ENCODE peak calls at places on chromosomes 16 and 17, in eight cellular contexts. U is CD8-positive, alpha-beta T cell; M is neuronal stem cell; J is A549; N is Panc1; B is psoas muscle; X is prostate gland; L is right lobe of liver. A is an unnamed sample.
A peak's percentile ranks its signal among the peaks of the same experiment; 100 is the strongest.

GRCh38 chr16:28182183-28182582 is 29.6 kb downstream of the XPO6 start:
- DNase-seq in U (peak; percentile 43), M (no peak), J (no peak), N (no peak), B (no peak), X (no peak), L (no peak), A (no peak)

GRCh38 chr17:49005140-49005539 is 8.0 kb downstream of the IGF2BP1 start:
- DNase-seq in U (no peak), M (no peak), J (no peak), N (no peak), B (no peak), X (no peak), L (no peak), A (no peak)

GRCh38 chr17:58304735-58305486 is 23.7 kb downstream of the TSPOAP1 start:
- DNase-seq in U (no peak), M (no peak), J (no peak), N (no peak), B (no peak), X (no peak), L (no peak), A (no peak)

GRCh38 chr16:77611386-77611785 is 110.9 kb upstream of the NUDT7 start:
- DNase-seq in U (no peak), M (no peak), J (no peak), N (no peak), B (no peak), X (no peak), L (no peak), A (no peak)

GRCh38 chr16:53549970-53550406 is 47.0 kb upstream of the AKTIP start:
- DNase-seq in U (peak; percentile 51), M (peak; percentile 64), J (peak; percentile 61), N (peak; percentile 20), B (no peak), X (peak; percentile 80), L (no peak), A (peak; percentile 35)

GRCh38 chr17:10403589-10403988 is 18.2 kb downstream of the MYH8 start:
- DNase-seq in U (no peak), M (no peak), J (no peak), N (no peak), B (no peak), X (no peak), L (no peak), A (no peak)

GRCh38 chr17:2064147-2064489 is 9.2 kb downstream of the HIC1 start:
- DNase-seq in U (no peak), M (no peak), J (no peak), N (no peak), B (no peak), X (no peak), L (no peak), A (no peak)

GRCh38 chr16:31099860-31100638 is 5.5 kb upstream of the VKORC1 start:
- DNase-seq in U (no peak), M (no peak), J (no peak), N (no peak), B (no peak), X (no peak), L (no peak), A (no peak)

GRCh38 chr16:74568961-74569631 is 37.8 kb downstream of the GLG1 start:
- DNase-seq in U (no peak), M (no peak), J (no peak), N (no peak), B (no peak), X (no peak), L (no peak), A (no peak)

GRCh38 chr16:15996432-15997109 is 47.2 kb downstream of the ABCC1 start:
- DNase-seq in U (no peak), M (no peak), J (peak; percentile 94), N (peak; percentile 99), B (peak; percentile 70), X (no peak), L (no peak), A (no peak)

GRCh38 chr16:685967-686366 is 1.8 kb upstream of the JMJD8 start:
- DNase-seq in U (no peak), M (no peak), J (peak; percentile 81), N (no peak), B (peak; percentile 55), X (no peak), L (peak; percentile 65), A (no peak)

GRCh38 chr16:58732545-58733247 is 1.4 kb downstream of the GOT2 start:
- DNase-seq in U (no peak), M (no peak), J (no peak), N (no peak), B (no peak), X (no peak), L (no peak), A (no peak)

GRCh38 chr17:888998-889401 is 90.6 kb downstream of the NXN start:
- DNase-seq in U (no peak), M (no peak), J (no peak), N (no peak), B (no peak), X (no peak), L (no peak), A (no peak)

GRCh38 chr16:11700264-11701029 is 32.2 kb downstream of the SNN start:
- DNase-seq in U (no peak), M (no peak), J (no peak), N (no peak), B (no peak), X (no peak), L (no peak), A (no peak)

GRCh38 chr16:719815-720506 is 985 bp upstream of the ANTKMT start:
- DNase-seq in U (no peak), M (no peak), J (peak; percentile 74), N (no peak), B (no peak), X (no peak), L (no peak), A (no peak)

GRCh38 chr17:41962768-41963434 is 3.7 kb upstream of the CNP start:
- DNase-seq in U (peak; percentile 69), M (peak; percentile 79), J (peak; percentile 69), N (peak; percentile 24), B (peak; percentile 74), X (peak; percentile 67), L (peak; percentile 75), A (peak; percentile 81)

GRCh38 chr17:21530311-21530710 is 154.2 kb downstream of the KCNJ12 start:
- DNase-seq in U (no peak), M (no peak), J (no peak), N (no peak), B (no peak), X (no peak), L (no peak), A (no peak)

GRCh38 chr17:44221862-44222111 is 2.3 kb upstream of the UBTF start:
- DNase-seq in U (no peak), M (peak; percentile 54), J (no peak), N (no peak), B (peak; percentile 37), X (no peak), L (no peak), A (no peak)

GRCh38 chr17:44281570-44281969 is 13.6 kb upstream of the SLC4A1 start:
- DNase-seq in U (no peak), M (no peak), J (no peak), N (no peak), B (no peak), X (no peak), L (no peak), A (no peak)

DNA sequence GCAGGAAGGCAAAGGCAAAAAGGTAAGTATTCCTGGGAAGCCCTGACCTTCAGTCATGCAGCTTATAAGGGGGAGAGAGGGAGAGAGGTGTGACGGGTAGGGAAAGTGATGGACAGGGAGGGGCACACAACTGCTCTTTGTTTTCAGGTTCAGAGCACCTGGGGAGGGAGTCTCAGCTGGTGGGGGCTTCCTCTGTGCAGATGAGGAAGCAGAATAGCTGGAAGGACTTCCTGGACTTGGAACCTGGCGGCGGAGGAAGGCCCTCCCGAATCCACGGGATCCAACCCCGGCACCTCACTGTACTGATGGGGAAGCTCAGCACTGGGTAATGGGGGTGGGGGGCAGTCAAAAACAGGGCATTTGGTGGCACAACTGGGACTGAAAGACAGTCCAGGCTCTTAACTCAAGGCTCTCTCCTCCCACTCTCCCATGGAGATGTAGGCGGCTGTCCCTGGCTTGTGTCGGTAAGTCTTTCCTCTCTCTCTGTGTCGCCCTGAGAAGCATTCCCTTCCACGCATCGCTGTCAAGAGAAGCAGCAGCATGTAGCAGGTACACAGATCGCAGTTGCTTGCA is 11.9 kb upstream of the PITPNM3 start:
- DNase-seq in U (no peak), M (no peak), J (no peak), N (no peak), B (no peak), X (no peak), L (no peak), A (no peak)
- H3K27ac ChIP-seq in U (no peak overlapping the region), M (no peak overlapping the region), J (no peak overlapping the region), N (no peak overlapping the region), B (no peak overlapping the region), X (peak overlapping the region; percentile 36), L (no peak overlapping the region), A (no peak overlapping the region)

GRCh38 chr17:39687101-39687545 is 734 bp downstream of the PGAP3 start:
- DNase-seq in U (no peak), M (no peak), J (no peak), N (no peak), B (no peak), X (no peak), L (peak; percentile 46), A (no peak)
- H3K4me3 ChIP-seq in U (peak overlapping the region; percentile 85), M (no peak overlapping the region), J (peak overlapping the region; percentile 61), N (peak overlapping the region; percentile 56), B (peak overlapping the region; percentile 90), X (peak overlapping the region; percentile 62), L (peak overlapping the region; percentile 72), A (no peak overlapping the region)

GRCh38 chr17:30346211-30346831 is 12.5 kb upstream of the TMIGD1 start:
- DNase-seq in U (no peak), M (no peak), J (no peak), N (no peak), B (no peak), X (no peak), L (no peak), A (no peak)
- H3K27ac ChIP-seq in U (no peak overlapping the region), M (no peak overlapping the region), J (peak overlapping the region; percentile 77), N (no peak overlapping the region), B (no peak overlapping the region), X (no peak overlapping the region), L (no peak overlapping the region), A (no peak overlapping the region)

GRCh38 chr16:10180771-10181163 is 1.5 kb downstream of the GRIN2A start:
- DNase-seq in U (no peak), M (peak; percentile 65), J (peak; percentile 17), N (no peak), B (peak; percentile 20), X (no peak), L (peak; percentile 57), A (no peak)
- H3K4me3 ChIP-seq in U (no peak overlapping the region), M (peak overlapping the region; percentile 73), J (peak overlapping the region; percentile 35), N (no peak overlapping the region), B (no peak overlapping the region), X (no peak overlapping the region), L (no peak overlapping the region), A (peak overlapping the region; percentile 65)

GRCh38 chr17:29740017-29740416 is 117.3 kb upstream of the CORO6 start:
- DNase-seq in U (no peak), M (peak; percentile 47), J (no peak), N (no peak), B (no peak), X (no peak), L (no peak), A (no peak)
- H3K27ac ChIP-seq in U (no peak overlapping the region), M (peak overlapping the region; percentile 35), J (no peak overlapping the region), N (no peak overlapping the region), B (peak overlapping the region; percentile 90), X (no peak overlapping the region), L (no peak overlapping the region), A (no peak overlapping the region)

GRCh38 chr16:81798311-81799137 is 19.4 kb downstream of the PLCG2 start:
- DNase-seq in U (no peak), M (no peak), J (no peak), N (no peak), B (no peak), X (no peak), L (peak; percentile 61), A (no peak)
- H3K4me3 ChIP-seq in U (no peak overlapping the region), M (peak overlapping the region; percentile 6), J (no peak overlapping the region), N (no peak overlapping the region), B (no peak overlapping the region), X (no peak overlapping the region), L (no peak overlapping the region), A (no peak overlapping the region)